ENCODE peak calls at places on chromosome 20, in five cellular contexts. M, N, B, R and E are unnamed samples. For H3K36me3 and H3K27me3, the result is how much of the 10 kb centered on the place peaks cover.

GRCh38 chr20:36802326-36803223 is 29.0 kb upstream of the DSN1 start:
- DNase-seq in B (no peak), M (no peak), N (no peak), R (no peak), E (no peak)

GRCh38 chr20:37389844-37390275 is 43.9 kb downstream of the SRC start:
- DNase-seq in B (no peak), M (no peak), R (no peak), N (no peak), E (peak)

GRCh38 chr20:24273251-24273650 is 196.2 kb upstream of the SYNDIG1 start:
- DNase-seq in B (no peak), R (no peak), N (no peak), M (no peak), E (no peak)

GRCh38 chr20:20680991-20681508 is 31.4 kb downstream of the RALGAPA2 start:
- DNase-seq in M (no peak), R (no peak), B (no peak), N (no peak), E (no peak)

GRCh38 chr20:46458891-46459750 is 52.7 kb upstream of the ELMO2 start:
- DNase-seq in M (no peak), R (no peak), B (peak), N (peak), E (peak)

GRCh38 chr20:50329981-50330503 is 139.4 kb downstream of the CEBPB start:
- DNase-seq in R (no peak), B (no peak), N (no peak), M (no peak), E (no peak)

GRCh38 chr20:34129518-34130162 is 17.6 kb upstream of the EIF2S2 start:
- DNase-seq in M (peak), R (peak), N (peak), B (peak), E (peak)

GRCh38 chr20:64173116-64173515 is 8.9 kb downstream of the MYT1 start:
- DNase-seq in M (no peak), N (no peak), B (no peak), R (no peak), E (no peak)

GRCh38 chr20:36572701-36573102 is 695 bp upstream of the TGIF2 start:
- DNase-seq in R (no peak), B (peak), N (no peak), M (no peak), E (peak)

GRCh38 chr20:44039147-44039546 is 124.5 kb downstream of the TOX2 start:
- DNase-seq in R (peak), M (no peak), B (no peak), N (no peak), E (no peak)

GRCh38 chr20:21432911-21433310 is 35.6 kb upstream of the NKX2-4 start:
- DNase-seq in B (no peak), N (no peak), R (no peak), M (no peak), E (no peak)

GRCh38 chr20:31566658-31567379 is 38.3 kb upstream of the ID1 start:
- DNase-seq in R (no peak), B (no peak), M (no peak), N (no peak), E (peak)

GRCh38 chr20:37729909-37730308 is 36.1 kb downstream of the CTNNBL1 start:
- DNase-seq in R (no peak), B (no peak), M (no peak), N (no peak), E (no peak)

GRCh38 chr20:36175016-36175415 is 20.5 kb downstream of the EPB41L1 start:
- DNase-seq in M (no peak), R (no peak), N (no peak), B (no peak), E (no peak)

GRCh38 chr20:22106308-22106938 is 401.0 kb downstream of the PAX1 start:
- DNase-seq in M (peak), R (no peak), N (no peak), B (peak), E (peak)

GRCh38 chr20:36355469-36356171 is 49.5 kb downstream of the DLGAP4 start:
- DNase-seq in B (no peak), M (no peak), N (no peak), R (no peak), E (no peak)

GRCh38 chr20:30812739-30813411 is 444.6 kb upstream of the DEFB115 start:
- DNase-seq in R (no peak), B (no peak), N (no peak), M (no peak), E (peak)

GRCh38 chr20:63177134-63177784 is 38.7 kb downstream of the YTHDF1 start:
- DNase-seq in R (no peak), N (no peak), M (no peak), B (peak), E (peak)

GRCh38 chr20:35286077-35286898 is 1.7 kb upstream of the EIF6 start:
- DNase-seq in M (no peak), R (no peak), B (no peak), N (no peak), E (peak)

GRCh38 chr20:56566621-56567020 is 33.6 kb downstream of the FAM209B start:
- DNase-seq in R (no peak), B (no peak), N (no peak), M (no peak), E (no peak)

GRCh38 chr20:59939052-59939878 is 840 bp downstream of the PPP1R3D start:
- DNase-seq in B (peak), M (no peak), N (peak), R (no peak), E (peak)

GRCh38 chr20:34689486-34689885 is 12.6 kb upstream of the PIGU start:
- DNase-seq in M (no peak), N (no peak), B (no peak), R (no peak), E (no peak)

GRCh38 chr20:4519530-4519929 is 202.2 kb upstream of the PRND start:
- DNase-seq in M (no peak), B (peak), R (no peak), N (no peak), E (peak)

GRCh38 chr20:23399568-23400241 is 21.6 kb downstream of the NAPB start:
- DNase-seq in R (no peak), N (no peak), B (no peak), M (no peak), E (no peak)

GRCh38 chr20:33518071-33518470 is 28.2 kb downstream of the CBFA2T2 start:
- DNase-seq in B (peak), R (no peak), N (no peak), M (no peak), E (no peak)

GRCh38 chr20:62305149-62305764 is 2.5 kb downstream of the ADRM1 start:
- DNase-seq in M (no peak), R (no peak), N (no peak), B (no peak), E (peak)

GRCh38 chr20:50724851-50725721 is 6.3 kb upstream of the PARD6B start:
- DNase-seq in R (no peak), M (peak), B (peak), N (peak), E (peak)

DNA sequence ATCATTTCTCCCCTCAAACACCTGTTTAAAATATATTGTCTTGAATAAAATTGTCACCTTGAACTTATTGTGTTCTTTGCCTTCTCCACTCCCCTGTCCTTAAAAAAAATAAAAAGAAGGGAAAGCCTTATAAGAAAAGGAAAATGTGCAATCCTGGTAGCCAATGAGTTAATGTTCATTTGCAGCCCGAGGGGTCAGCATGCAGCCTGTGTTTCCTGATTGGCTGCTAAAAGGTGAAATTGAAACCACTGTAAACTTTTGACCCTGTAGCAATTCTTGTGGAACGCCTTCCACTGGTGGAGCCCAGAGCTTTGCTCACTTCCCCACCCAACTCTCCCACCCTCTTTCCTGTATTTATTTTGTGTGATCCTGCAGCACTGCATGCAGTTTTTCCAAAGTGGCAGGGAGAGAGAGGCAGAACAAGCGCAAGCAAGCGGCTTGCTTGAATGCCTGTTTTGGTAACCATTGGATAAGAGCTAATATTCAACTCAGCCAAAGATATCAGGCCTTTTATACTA is 74.9 kb downstream of the NCOA3 start:
- DNase-seq in M (peak), R (no peak), B (peak), N (peak), E (peak)
- H3K4me3 ChIP-seq in M (no peak), R (no peak), B (no peak), N (peak), E (no peak)

DNA sequence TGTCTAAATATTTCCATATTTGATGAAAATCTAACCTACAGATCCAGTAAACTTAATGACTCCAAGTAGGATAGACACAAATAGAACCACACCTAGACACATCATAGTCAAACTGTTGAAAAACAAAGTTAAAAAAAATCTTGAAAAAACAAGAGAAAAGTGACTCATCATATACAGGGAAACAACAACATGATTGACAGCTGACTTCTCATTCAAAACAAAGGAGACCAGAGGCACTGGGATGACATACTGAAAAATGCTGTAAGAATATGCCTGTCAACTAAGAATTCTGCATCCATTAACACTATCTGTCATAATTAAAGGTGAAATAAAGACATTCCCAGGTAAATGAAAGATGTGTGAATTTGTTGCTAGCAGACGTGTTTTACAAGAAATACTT is 38.8 kb downstream of the BMP2 start:
- DNase-seq in N (no peak), B (no peak), R (no peak), M (no peak), E (no peak)
- H3K36me3 ChIP-seq in N (under half), B (under half), R (under half), M (under half), E (under half)

GRCh38 chr20:57735831-57736737 is 26.3 kb upstream of the PMEPA1 start:
- DNase-seq in R (no peak), B (no peak), N (no peak), M (no peak), E (no peak)
- H3K27me3 ChIP-seq in R (under half), B (under half), N (under half), M (under half), E (under half)

GRCh38 chr20:48823476-48823875 is 4.3 kb downstream of the PREX1 start:
- DNase-seq in M (no peak), B (no peak), R (no peak), N (no peak), E (peak)
- H3K4me3 ChIP-seq in M (no peak), B (no peak), R (peak), N (no peak), E (no peak)

GRCh38 chr20:58418949-58419748 is 30.1 kb downstream of the VAPB start:
- DNase-seq in M (no peak), R (no peak), N (no peak), B (no peak), E (no peak)

GRCh38 chr20:58424218-58424617 is 35.2 kb downstream of the VAPB start:
- DNase-seq in B (peak), R (no peak), N (no peak), M (no peak), E (peak)

GRCh38 chr20:58417418-58417817 is 28.4 kb downstream of the VAPB start:
- DNase-seq in N (no peak), R (no peak), B (no peak), M (no peak), E (no peak)

GRCh38 chr20:58420798-58421496 is 31.9 kb downstream of the VAPB start:
- DNase-seq in M (no peak), B (no peak), R (no peak), N (no peak), E (no peak)

GRCh38 chr20:58421497-58421850 is 32.4 kb downstream of the VAPB start:
- DNase-seq in N (no peak), M (no peak), R (no peak), B (no peak), E (no peak)
- H3K36me3 ChIP-seq in N (under half), M (under half), R (under half), B (under half), E (under half)

GRCh38 chr20:10731190-10731955 is 57.6 kb upstream of the JAG1 start:
- DNase-seq in B (no peak), N (no peak), R (no peak), M (no peak), E (no peak)
- H3K27me3 ChIP-seq in B (under half), N (under half), R (under half), M (under half), E (under half)